ENCODE peak calls at places on chromosome 5, in four cellular contexts. S, C, K and R are unnamed samples.
A peak's percentile ranks its signal among the peaks of the same experiment; 100 is the strongest.

GRCh38 chr5:114367029-114367428 is 5.2 kb downstream of the KCNN2 start:
- DNase-seq in C (no peak), K (no peak), S (no peak), R (no peak)

GRCh38 chr5:98713027-98713426 is 60.4 kb upstream of the RGMB start:
- DNase-seq in S (no peak), C (no peak), K (no peak), R (no peak)

GRCh38 chr5:28548856-28549255 is 1510.5 kb upstream of the CDH9 start:
- DNase-seq in S (no peak), C (no peak), K (no peak), R (no peak)

GRCh38 chr5:19886123-19886921 is 101.7 kb downstream of the CDH18 start:
- DNase-seq in S (no peak), K (peak; percentile 71), C (no peak), R (no peak)

GRCh38 chr5:105506692-105507277 is 1944.2 kb upstream of the NUDT12 start:
- DNase-seq in K (peak; percentile 51), S (no peak), C (no peak), R (peak; percentile 14)

GRCh38 chr5:56350595-56351170 is 117.6 kb upstream of the ANKRD55 start:
- DNase-seq in S (no peak), K (peak; percentile 85), C (peak; percentile 24), R (peak; percentile 36)

GRCh38 chr5:179150011-179150410 is 89.8 kb downstream of the ZNF354C start:
- DNase-seq in K (no peak), S (no peak), C (peak; percentile 61), R (no peak)

GRCh38 chr5:153900703-153901395 is 137.9 kb downstream of the FAM114A2 start:
- DNase-seq in K (no peak), C (no peak), S (no peak), R (no peak)

GRCh38 chr5:39256472-39256871 is 37.1 kb upstream of the FYB1 start:
- DNase-seq in K (peak; percentile 59), C (no peak), S (no peak), R (no peak)

GRCh38 chr5:177077335-177077734 is 9.4 kb upstream of the FGFR4 start:
- DNase-seq in K (no peak), S (no peak), C (no peak), R (no peak)

GRCh38 chr5:148910686-148911361 is 84.4 kb downstream of the ADRB2 start:
- DNase-seq in K (peak; percentile 79), C (peak; percentile 69), S (no peak), R (no peak)

GRCh38 chr5:31097851-31098250 is 95.6 kb upstream of the CDH6 start:
- DNase-seq in S (no peak), K (no peak), C (no peak), R (no peak)

GRCh38 chr5:71533142-71533541 is 54.0 kb upstream of the MCCC2 start:
- DNase-seq in K (no peak), S (no peak), C (no peak), R (no peak)

GRCh38 chr5:145854651-145855258 is 18.1 kb downstream of the GRXCR2 start:
- DNase-seq in C (no peak), K (peak; percentile 61), S (no peak), R (no peak)

GRCh38 chr5:31213676-31214638 is 20.5 kb downstream of the CDH6 start:
- DNase-seq in C (no peak), S (no peak), K (no peak), R (peak; percentile 19)

GRCh38 chr5:58048954-58049353 is 410.9 kb downstream of the PLK2 start:
- DNase-seq in K (peak; percentile 0), C (no peak), S (no peak), R (no peak)

GRCh38 chr5:181259974-181260719 is 796 bp downstream of the TRIM52 start:
- DNase-seq in K (no peak), S (no peak), C (no peak), R (no peak)

GRCh38 chr5:53569486-53569885 is 9.0 kb downstream of the NDUFS4 start:
- DNase-seq in C (no peak), K (no peak), S (no peak), R (no peak)

GRCh38 chr5:96629774-96630173 is 32.4 kb upstream of the CAST start:
- DNase-seq in S (no peak), K (peak; percentile 86), C (no peak), R (no peak)

GRCh38 chr5:27947088-27947487 is 908.7 kb upstream of the CDH9 start:
- DNase-seq in C (no peak), K (peak; percentile 69), S (no peak), R (no peak)